ENCODE peak calls at places on chromosomes 3 and 15, in five cellular contexts. S is type B pancreatic cell; A is SW480; O is activated naive CD4-positive, alpha-beta T cell; H is ovary. P is an unnamed sample.
A peak's percentile ranks its signal among the peaks of the same experiment; 100 is the strongest.

GRCh38 chr3:10666621-10667020 is 149.4 kb upstream of the SLC6A11 start:
- DNase-seq in A (peak; percentile 45), H (no peak), O (no peak), S (no peak), P (no peak)

GRCh38 chr15:38300395-38300794 is 47.8 kb downstream of the SPRED1 start:
- DNase-seq in S (no peak), A (no peak), H (no peak), O (no peak), P (no peak)

GRCh38 chr3:159238646-159239045 is 436.8 kb downstream of the MFSD1 start:
- DNase-seq in S (no peak), O (no peak), A (no peak), H (no peak), P (no peak)

GRCh38 chr3:175304437-175304836 is 445.3 kb downstream of the NAALADL2 start:
- DNase-seq in H (no peak), S (no peak), A (no peak), O (no peak), P (no peak)

GRCh38 chr3:46102780-46103130 is 75.5 kb upstream of the XCR1 start:
- DNase-seq in H (no peak), S (no peak), A (no peak), O (no peak), P (no peak)

GRCh38 chr15:57323806-57324589 is 52.3 kb upstream of the CGNL1 start:
- DNase-seq in O (no peak), S (no peak), A (peak; percentile 71), H (no peak), P (no peak)

GRCh38 chr3:73624363-73625123 is at the start of gene PDZRN3:
- DNase-seq in S (peak; percentile 79), H (peak; percentile 90), O (no peak), A (peak; percentile 53), P (no peak)

GRCh38 chr15:23687143-23687470 is at the start of gene NDN:
- DNase-seq in O (no peak), S (peak; percentile 77), A (no peak), H (peak; percentile 81), P (no peak)

GRCh38 chr3:15629860-15630597 is 28.5 kb downstream of the BTD start:
- DNase-seq in A (peak; percentile 84), O (no peak), S (no peak), H (no peak), P (no peak)

GRCh38 chr3:127961963-127962362 is 46.9 kb downstream of the KBTBD12 start:
- DNase-seq in O (no peak), H (no peak), S (no peak), A (peak; percentile 82), P (no peak)

GRCh38 chr15:73784299-73784698 is 31.1 kb upstream of the INSYN1 start:
- DNase-seq in O (no peak), H (no peak), A (no peak), S (no peak), P (no peak)

GRCh38 chr15:52208306-52208946 is 17.2 kb upstream of the GNB5 start:
- DNase-seq in S (no peak), O (peak; percentile 58), A (peak; percentile 47), H (peak; percentile 77), P (no peak)

GRCh38 chr3:104279617-104280016 is 1087.1 kb upstream of the ALCAM start:
- DNase-seq in S (no peak), O (no peak), H (no peak), A (no peak), P (no peak)

GRCh38 chr3:108099679-108100428 is 9.0 kb upstream of the CD47 start:
- DNase-seq in A (no peak), H (no peak), S (no peak), O (no peak), P (no peak)

GRCh38 chr15:101827257-101827656 is 15.3 kb downstream of the OR4F15 start:
- DNase-seq in H (no peak), S (no peak), A (no peak), O (no peak), P (no peak)

GRCh38 chr3:114380233-114380645 is 86.4 kb downstream of the TIGIT start:
- DNase-seq in S (no peak), H (peak; percentile 82), A (no peak), O (no peak), P (no peak)

GRCh38 chr3:115248274-115248673 is 101.2 kb upstream of the ZBTB20 start:
- DNase-seq in A (no peak), S (no peak), H (no peak), O (no peak), P (no peak)

GRCh38 chr15:73325191-73325980 is 43.4 kb downstream of the HCN4 start:
- DNase-seq in A (no peak), S (no peak), H (no peak), O (no peak), P (no peak)

GRCh38 chr3:99248130-99248529 is 346.6 kb upstream of the DCBLD2 start:
- DNase-seq in H (no peak), S (no peak), O (no peak), A (no peak), P (no peak)

GRCh38 chr3:126014252-126014651 is 45.3 kb downstream of the ROPN1B start:
- DNase-seq in H (no peak), A (no peak), S (no peak), O (no peak), P (no peak)

GRCh38 chr3:185084883-185085282 is 68.0 kb downstream of the C3orf70 start:
- DNase-seq in S (no peak), A (no peak), H (no peak), O (no peak), P (no peak)

GRCh38 chr3:16719426-16719825 is 114.2 kb upstream of the DAZL start:
- DNase-seq in H (no peak), S (no peak), O (no peak), A (no peak), P (no peak)

P was measured in DMS79.